ENCODE peak calls at places on chromosome 13, in seven cellular contexts. M is tibial artery, Q is thoracic aorta, X is brain microvascular endothelial cell, B is kidney, C is sigmoid colon, A is suprapubic skin. H is an unnamed sample.
A peak's percentile ranks its signal among the peaks of the same experiment; 100 is the strongest.

GRCh38 chr13:75226755-75227435 is 255.1 kb downstream of the TBC1D4 start:
- DNase-seq in M (no peak), Q (no peak), X (peak; percentile 82), B (no peak), C (no peak), A (no peak), H (no peak)

GRCh38 chr13:29418026-29418425 is 177.5 kb downstream of the SLC7A1 start:
- DNase-seq in M (no peak), Q (no peak), X (no peak), B (no peak), C (no peak), A (no peak), H (no peak)

GRCh38 chr13:67416047-67416925 is 186.2 kb upstream of the PCDH9 start:
- DNase-seq in M (no peak), Q (no peak), X (peak; percentile 43), B (no peak), C (no peak), A (no peak), H (no peak)

GRCh38 chr13:33283195-33283910 is 2.2 kb downstream of the STARD13 start:
- DNase-seq in M (no peak), Q (no peak), X (no peak), B (no peak), C (no peak), A (no peak), H (no peak)

GRCh38 chr13:71513414-71514063 is 353.5 kb downstream of the DACH1 start:
- DNase-seq in M (no peak), Q (no peak), X (no peak), B (no peak), C (no peak), A (no peak), H (no peak)

GRCh38 chr13:50527612-50528509 is 315.6 kb downstream of the DLEU7 start:
- DNase-seq in M (no peak), Q (no peak), X (no peak), B (no peak), C (no peak), A (no peak), H (no peak)

GRCh38 chr13:97122381-97122996 is 99.6 kb upstream of the MBNL2 start:
- DNase-seq in M (no peak), Q (no peak), X (peak; percentile 77), B (no peak), C (no peak), A (no peak), H (no peak)

GRCh38 chr13:45393941-45394570 is 24.1 kb downstream of the SLC25A30 start:
- DNase-seq in M (no peak), Q (no peak), X (no peak), B (no peak), C (no peak), A (no peak), H (peak; percentile 36)

GRCh38 chr13:29922281-29922821 is 71.9 kb upstream of the UBL3 start:
- DNase-seq in M (no peak), Q (no peak), X (no peak), B (no peak), C (no peak), A (no peak), H (no peak)

GRCh38 chr13:99281811-99282263 is 23.7 kb upstream of the GPR18 start:
- DNase-seq in M (peak; percentile 85), Q (peak; percentile 10), X (no peak), B (no peak), C (peak; percentile 78), A (peak; percentile 86), H (no peak)

GRCh38 chr13:99278843-99279242 is 20.7 kb upstream of the GPR18 start:
- DNase-seq in M (no peak), Q (no peak), X (no peak), B (no peak), C (no peak), A (no peak), H (no peak)

GRCh38 chr13:99285432-99286182 is 21.6 kb downstream of the GPR183 start:
- DNase-seq in M (no peak), Q (no peak), X (no peak), B (no peak), C (no peak), A (no peak), H (no peak)

GRCh38 chr13:99280166-99280565 is 22.0 kb upstream of the GPR18 start:
- DNase-seq in M (no peak), Q (no peak), X (peak; percentile 42), B (no peak), C (no peak), A (no peak), H (no peak)

DNA sequence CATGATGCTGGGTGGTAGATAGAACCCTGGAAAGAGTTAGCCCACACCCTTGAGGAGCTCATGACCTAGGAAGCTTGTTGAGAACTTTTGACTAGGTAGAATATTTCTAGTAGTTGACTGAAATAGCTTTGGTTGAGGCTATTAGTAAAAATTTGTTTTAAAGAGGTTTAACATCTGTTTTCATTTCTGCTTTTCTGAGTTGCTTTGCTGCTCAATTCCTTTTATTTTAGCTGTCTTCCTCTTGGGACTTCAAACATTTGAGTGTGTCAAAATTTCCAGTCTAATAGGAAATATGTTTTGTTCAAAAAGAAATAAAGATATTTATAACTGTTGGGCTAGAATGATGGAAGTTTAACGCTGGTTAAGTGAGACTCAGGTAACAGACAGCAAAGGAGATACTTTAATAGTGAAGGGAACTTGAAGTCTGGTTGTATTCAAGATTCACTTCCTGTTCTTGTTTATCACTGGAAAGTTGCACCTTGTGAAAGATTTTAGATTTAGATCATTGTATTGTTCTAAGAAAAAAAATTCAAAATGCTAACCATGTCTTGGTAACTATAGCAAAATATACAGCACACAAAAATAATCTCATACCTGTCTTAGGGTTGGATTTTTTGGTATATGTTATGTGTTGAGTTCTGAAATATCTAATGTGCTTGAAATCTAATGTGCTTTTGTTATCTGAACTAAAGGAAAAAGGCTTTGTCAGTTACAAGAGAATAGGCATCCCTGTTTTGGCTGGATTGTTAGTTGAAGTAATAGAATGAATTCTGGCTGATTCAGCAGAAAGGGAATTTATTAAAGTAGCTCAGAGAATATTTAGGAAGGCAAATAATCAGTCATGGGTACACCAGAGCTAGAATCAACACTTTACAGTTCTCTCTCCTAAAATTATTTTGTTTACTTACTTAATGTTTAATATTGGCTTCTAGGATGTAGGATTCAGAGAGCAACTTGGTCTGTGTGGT is 24.4 kb upstream of the GPR18 start:
- DNase-seq in M (no peak), Q (no peak), X (no peak), B (no peak), C (no peak), A (no peak), H (no peak)
- H3K27ac ChIP-seq in M (no peak overlapping the region), Q (peak overlapping the region; percentile 38), X (no peak overlapping the region), B (peak overlapping the region; percentile 26), C (peak overlapping the region; percentile 48), A (peak overlapping the region; percentile 68), H (peak overlapping the region; percentile 27)

DNA sequence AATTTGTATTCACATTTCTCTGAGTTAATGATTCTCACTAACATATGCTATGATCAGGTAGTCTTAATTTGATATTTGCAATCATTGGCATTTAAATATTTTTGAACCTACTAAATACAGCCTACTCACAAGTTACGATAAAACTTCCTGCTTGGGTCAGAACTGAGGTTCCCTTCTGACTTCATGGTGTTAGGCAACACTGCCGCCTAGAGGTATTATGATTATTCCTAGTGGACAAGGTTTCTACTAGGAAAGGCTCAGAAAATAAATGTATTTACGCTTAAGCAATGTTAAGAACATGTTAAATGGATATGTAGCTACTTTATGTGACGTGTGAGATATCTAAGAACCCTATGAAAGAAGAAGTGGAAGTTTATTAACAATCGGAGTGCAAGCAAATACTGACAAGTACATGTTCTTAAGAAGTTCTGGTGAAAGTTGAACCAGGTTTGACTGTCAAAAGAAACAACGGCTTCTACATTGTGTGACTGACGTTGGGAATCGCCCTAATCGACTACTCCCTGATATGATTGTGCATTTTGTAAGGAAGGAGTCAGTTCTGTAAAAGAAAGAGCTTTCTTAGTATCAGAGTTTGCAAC is 1395.8 kb downstream of the SLITRK5 start:
- DNase-seq in M (no peak), Q (no peak), X (no peak), B (no peak), C (no peak), A (no peak), H (no peak)
- TF ChIP-seq CTCF in M (peak; percentile 27), Q (peak; percentile 42), X (peak; percentile 74), B (peak; percentile 43), C (peak; percentile 33), A (peak; percentile 49), H (no peak)

GRCh38 chr13:107562222-107562621 is 653.1 kb downstream of the LIG4 start:
- DNase-seq in M (no peak), Q (no peak), X (no peak), B (no peak), C (no peak), A (no peak), H (no peak)

GRCh38 chr13:107568181-107568580 is 647.2 kb downstream of the LIG4 start:
- DNase-seq in M (no peak), Q (no peak), X (no peak), B (no peak), C (no peak), A (no peak), H (no peak)

DNA sequence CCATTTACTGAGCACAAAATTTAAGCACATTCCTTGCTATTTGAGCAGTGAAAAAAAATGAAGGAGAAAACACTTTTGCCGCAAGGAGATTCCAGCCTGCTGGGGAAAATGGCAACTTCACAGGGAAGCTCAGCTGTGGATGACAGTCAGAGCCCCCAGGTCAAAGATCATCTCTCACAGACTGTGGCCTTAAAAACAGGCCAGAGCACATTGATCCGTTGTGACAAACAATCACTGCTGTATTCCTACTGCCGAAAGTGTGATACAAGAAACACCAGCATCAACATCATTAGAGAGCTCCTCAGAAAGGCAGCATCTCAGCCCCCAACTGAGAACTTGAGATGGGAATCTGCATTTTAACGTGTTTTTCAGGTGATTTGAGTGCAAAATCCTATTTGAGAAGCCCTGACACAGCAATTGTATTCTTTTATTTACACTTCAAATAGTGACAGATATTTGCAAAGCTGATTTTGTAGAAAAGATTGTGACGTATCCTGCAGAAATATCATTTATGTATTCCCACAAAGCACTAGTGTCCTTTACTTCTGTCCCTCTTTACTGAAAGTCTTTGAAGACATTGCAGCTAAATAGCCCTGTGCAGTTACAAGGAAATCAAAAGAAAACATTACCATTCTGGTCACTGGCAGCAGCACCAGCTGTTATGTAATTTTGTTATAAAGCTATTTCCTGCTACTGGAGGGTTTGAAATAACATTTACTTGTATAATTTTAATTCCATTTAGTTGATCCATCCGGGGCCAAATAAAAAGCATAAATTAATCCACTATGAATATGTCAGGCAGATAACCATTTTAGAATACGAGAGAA is 652.0 kb downstream of the LIG4 start:
- DNase-seq in M (no peak), Q (no peak), X (no peak), B (no peak), C (no peak), A (no peak), H (no peak)
- H3K4me3 ChIP-seq in M (no peak overlapping the region), Q (no peak overlapping the region), X (no peak overlapping the region), B (no peak overlapping the region), C (no peak overlapping the region), A (no peak overlapping the region), H (no peak overlapping the region)

DNA sequence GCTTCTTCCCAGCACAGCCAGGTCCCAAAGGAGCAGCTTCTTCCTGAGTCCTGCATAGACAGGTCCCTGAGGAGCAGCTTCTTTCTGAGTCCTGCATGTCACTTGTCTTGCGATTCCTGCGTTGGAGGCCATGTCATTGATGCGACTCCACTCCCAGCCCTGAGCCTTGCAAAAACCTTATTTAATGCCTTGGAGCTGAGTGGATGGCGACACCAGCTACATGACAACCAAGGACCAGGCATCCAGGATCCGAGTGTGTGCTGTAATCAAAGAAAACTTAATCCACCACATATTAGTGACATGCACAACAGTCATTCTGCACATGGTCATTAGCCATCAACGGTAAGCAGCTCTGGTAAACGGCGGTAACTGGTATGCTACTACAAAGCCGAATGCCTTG is 315.8 kb downstream of the TEX29 start:
- DNase-seq in M (no peak), Q (no peak), X (no peak), B (no peak), C (no peak), A (no peak), H (no peak)
- H3K27ac ChIP-seq in M (no peak overlapping the region), Q (no peak overlapping the region), X (no peak overlapping the region), B (no peak overlapping the region), C (no peak overlapping the region), A (no peak overlapping the region), H (no peak overlapping the region)

H was measured in coronary artery.